ENCODE peak calls at places on chromosomes 12 and 14, in four cellular contexts. F is neural crest cell; V is BJ; N is central memory CD4-positive, alpha-beta T cell. T is an unnamed sample.

GRCh38 chr12:53048033-53048779 is 1.7 kb upstream of the TNS2 start:
- DNase-seq in F (no peak), V (no peak), N (no peak), T (peak; percentile 50)

GRCh38 chr14:95993768-95994592 is 45.2 kb upstream of the C14orf132 start:
- DNase-seq in F (peak; percentile 25), V (no peak), N (peak; percentile 20), T (peak; percentile 1)

GRCh38 chr14:51304428-51304827 is 64.4 kb downstream of the TMX1 start:
- DNase-seq in F (no peak), V (no peak), N (no peak), T (no peak)

GRCh38 chr12:11907625-11908024 is 163.1 kb upstream of the BCL2L14 start:
- DNase-seq in F (no peak), V (no peak), N (no peak), T (no peak)

GRCh38 chr14:92531151-92531873 is 17.7 kb downstream of the RIN3 start:
- DNase-seq in F (no peak), V (no peak), N (no peak), T (no peak)

GRCh38 chr12:14928946-14929345 is 9.4 kb downstream of the ERP27 start:
- DNase-seq in F (no peak), V (no peak), N (no peak), T (no peak)

GRCh38 chr12:1918875-1919236 is 404 bp upstream of the CACNA2D4 start:
- DNase-seq in F (no peak), V (no peak), N (no peak), T (no peak)

GRCh38 chr14:68476212-68476964 is 316.5 kb downstream of the ZFP36L1 start:
- DNase-seq in F (no peak), V (peak; percentile 85), N (no peak), T (peak; percentile 26)

GRCh38 chr12:131380220-131380957 is 330.5 kb upstream of the SFSWAP start:
- DNase-seq in F (no peak), V (no peak), N (no peak), T (no peak)

T was measured in amygdala.